ENCODE peak calls at places on chromosomes 6 and 20, in four cellular contexts. O is activated T-cell treated with anti-CD3 and anti-CD28 coated beads, Interleukin-2, amount 50 U/mL, for 4 hours; B is HCT116; H is pancreas. V is an unnamed sample.

GRCh38 chr20:58450259-58450658 is 61.2 kb downstream of the VAPB start:
- ATAC-seq in O (no peak), B (no peak), H (no peak), V (no peak)

GRCh38 chr20:10521068-10521834 is 86.1 kb downstream of the SLX4IP start:
- ATAC-seq in O (no peak), B (peak; percentile 70), H (no peak), V (peak; percentile 94)

GRCh38 chr6:134637282-134637681 is 312.6 kb downstream of the ALDH8A1 start:
- ATAC-seq in O (no peak), B (no peak), H (no peak), V (no peak)

GRCh38 chr6:128601060-128601459 is 80.7 kb upstream of the PTPRK start:
- ATAC-seq in O (no peak), B (no peak), H (peak; percentile 86), V (peak; percentile 79)

GRCh38 chr6:137970368-137970767 is 103.3 kb downstream of the TNFAIP3 start:
- ATAC-seq in O (peak; percentile 27), B (no peak), H (no peak), V (no peak)

GRCh38 chr6:25013249-25013648 is 77.5 kb upstream of the RIPOR2 start:
- ATAC-seq in O (no peak), B (peak; percentile 83), H (no peak), V (peak; percentile 23)

GRCh38 chr6:93794161-93794560 is 374.8 kb upstream of the EPHA7 start:
- ATAC-seq in O (no peak), B (no peak), H (no peak), V (no peak)

GRCh38 chr6:154501287-154501868 is 9.1 kb downstream of the CNKSR3 start:
- ATAC-seq in O (no peak), B (no peak), H (no peak), V (no peak)

GRCh38 chr6:111032493-111033140 is 50.8 kb downstream of the RPF2 start:
- ATAC-seq in O (no peak), B (no peak), H (peak; percentile 29), V (no peak)

GRCh38 chr6:26275663-26276062 is 89.3 kb upstream of the BTN3A2 start:
- ATAC-seq in O (no peak), B (no peak), H (no peak), V (no peak)

GRCh38 chr6:32457054-32457453 is 17.4 kb downstream of the HLA-DRA start:
- ATAC-seq in O (no peak), B (no peak), H (no peak), V (no peak)

GRCh38 chr6:22448311-22448711 is 121.1 kb upstream of the HDGFL1 start:
- ATAC-seq in O (no peak), B (no peak), H (no peak), V (no peak)

GRCh38 chr6:161152904-161153662 is 120.8 kb downstream of the AGPAT4 start:
- ATAC-seq in O (peak; percentile 28), B (peak; percentile 84), H (peak; percentile 70), V (peak; percentile 92)

GRCh38 chr20:38272961-38273360 is 12.4 kb upstream of the KIAA1755 start:
- ATAC-seq in O (no peak), B (no peak), H (no peak), V (no peak)

GRCh38 chr6:149905371-149905910 is 7.5 kb upstream of the RAET1E start:
- ATAC-seq in O (no peak), B (no peak), H (no peak), V (no peak)

GRCh38 chr6:139156571-139156970 is 21.7 kb downstream of the HECA start:
- ATAC-seq in O (no peak), B (no peak), H (no peak), V (no peak)

GRCh38 chr6:36924778-36925396 is 29.7 kb upstream of the PI16 start:
- ATAC-seq in O (no peak), B (no peak), H (no peak), V (no peak)

GRCh38 chr6:129251669-129252376 is 368.9 kb downstream of the LAMA2 start:
- ATAC-seq in O (peak; percentile 72), B (peak; percentile 93), H (peak; percentile 75), V (peak; percentile 89)

GRCh38 chr20:60060593-60060992 is 102.4 kb downstream of the CDH26 start:
- ATAC-seq in O (no peak), B (no peak), H (no peak), V (no peak)

GRCh38 chr20:22684072-22684762 is 99.8 kb upstream of the FOXA2 start:
- ATAC-seq in O (no peak), B (peak; percentile 84), H (peak; percentile 92), V (peak; percentile 92)

GRCh38 chr6:149544646-149545257 is 1.1 kb downstream of the PPIL4 start:
- ATAC-seq in O (no peak), B (peak; percentile 13), H (peak; percentile 1), V (peak; percentile 25)

GRCh38 chr20:33124994-33125393 is 43.0 kb upstream of the BPIFA2 start:
- ATAC-seq in O (no peak), B (no peak), H (peak; percentile 70), V (no peak)

GRCh38 chr6:157241411-157241979 is 81.8 kb downstream of the TMEM242 start:
- ATAC-seq in O (no peak), B (no peak), H (peak; percentile 50), V (no peak)